ENCODE peak calls at places on chromosomes 2 and 18, in seven cellular contexts. M, A, Y, L, G, Q and I are unnamed samples.

GRCh38 chr18:62399781-62400308 is 74.7 kb downstream of the TNFRSF11A start:
- DNase-seq in M (no peak), A (no peak), Y (peak; percentile 81), L (no peak), G (no peak), Q (peak; percentile 57), I (no peak)

GRCh38 chr2:29817846-29818680 is 103.3 kb downstream of the ALK start:
- DNase-seq in M (no peak), A (no peak), Y (no peak), L (no peak), G (no peak), Q (no peak), I (no peak)

GRCh38 chr18:61203151-61203550 is 130.1 kb upstream of the CDH20 start:
- DNase-seq in M (no peak), A (peak; percentile 36), Y (no peak), L (no peak), G (no peak), Q (no peak), I (no peak)

GRCh38 chr2:8535821-8536685 is 145.8 kb upstream of the ID2 start:
- DNase-seq in M (peak; percentile 79), A (no peak), Y (no peak), L (no peak), G (no peak), Q (no peak), I (no peak)

GRCh38 chr2:28283861-28284260 is 108.8 kb upstream of the FOSL2 start:
- DNase-seq in M (no peak), A (no peak), Y (no peak), L (no peak), G (no peak), Q (no peak), I (no peak)

GRCh38 chr2:113842919-113843736 is 46.8 kb upstream of the ACTR3 start:
- DNase-seq in M (no peak), A (no peak), Y (no peak), L (no peak), G (peak; percentile 10), Q (no peak), I (peak; percentile 60)

GRCh38 chr2:177676636-177677035 is 284.1 kb downstream of the AGPS start:
- DNase-seq in M (no peak), A (no peak), Y (no peak), L (no peak), G (no peak), Q (no peak), I (no peak)

GRCh38 chr2:85799215-85799956 is 45.6 kb downstream of the ATOH8 start:
- DNase-seq in M (peak; percentile 60), A (no peak), Y (peak; percentile 30), L (no peak), G (no peak), Q (no peak), I (no peak)

GRCh38 chr2:227453810-227454209 is 18.1 kb upstream of the AGFG1 start:
- DNase-seq in M (no peak), A (no peak), Y (no peak), L (no peak), G (no peak), Q (no peak), I (no peak)

GRCh38 chr2:133526468-133526769 is 41.8 kb downstream of the NCKAP5 start:
- DNase-seq in M (no peak), A (no peak), Y (no peak), L (no peak), G (no peak), Q (no peak), I (no peak)

GRCh38 chr2:42572297-42573081 is 4.1 kb downstream of the MTA3 start:
- DNase-seq in M (no peak), A (no peak), Y (peak; percentile 10), L (no peak), G (no peak), Q (no peak), I (no peak)

GRCh38 chr18:58989184-58989759 is 124.6 kb downstream of the ZNF532 start:
- DNase-seq in M (no peak), A (no peak), Y (no peak), L (no peak), G (no peak), Q (no peak), I (no peak)

GRCh38 chr2:64932327-64933216 is 56.6 kb upstream of the SLC1A4 start:
- DNase-seq in M (no peak), A (no peak), Y (no peak), L (no peak), G (no peak), Q (no peak), I (no peak)

GRCh38 chr2:9292426-9292825 is 85.8 kb downstream of the ASAP2 start:
- DNase-seq in M (no peak), A (no peak), Y (no peak), L (no peak), G (no peak), Q (no peak), I (no peak)

GRCh38 chr2:62362561-62362960 is 143.4 kb downstream of the TMEM17 start:
- DNase-seq in M (no peak), A (no peak), Y (peak; percentile 77), L (no peak), G (no peak), Q (no peak), I (no peak)

GRCh38 chr18:56598422-56598821 is 40.0 kb downstream of the TXNL1 start:
- DNase-seq in M (no peak), A (no peak), Y (no peak), L (no peak), G (no peak), Q (peak; percentile 5), I (no peak)

GRCh38 chr2:63837036-63837594 is 4.6 kb upstream of the UGP2 start:
- DNase-seq in M (no peak), A (no peak), Y (no peak), L (no peak), G (no peak), Q (no peak), I (no peak)

GRCh38 chr2:109171444-109172334 is 42.7 kb downstream of the SH3RF3 start:
- DNase-seq in M (no peak), A (peak; percentile 98), Y (no peak), L (peak; percentile 44), G (peak; percentile 94), Q (no peak), I (peak; percentile 98)

GRCh38 chr2:231800493-231801091 is 14.3 kb downstream of the COPS7B start:
- DNase-seq in M (no peak), A (peak; percentile 40), Y (peak; percentile 84), L (peak; percentile 79), G (no peak), Q (peak; percentile 58), I (no peak)

DNA sequence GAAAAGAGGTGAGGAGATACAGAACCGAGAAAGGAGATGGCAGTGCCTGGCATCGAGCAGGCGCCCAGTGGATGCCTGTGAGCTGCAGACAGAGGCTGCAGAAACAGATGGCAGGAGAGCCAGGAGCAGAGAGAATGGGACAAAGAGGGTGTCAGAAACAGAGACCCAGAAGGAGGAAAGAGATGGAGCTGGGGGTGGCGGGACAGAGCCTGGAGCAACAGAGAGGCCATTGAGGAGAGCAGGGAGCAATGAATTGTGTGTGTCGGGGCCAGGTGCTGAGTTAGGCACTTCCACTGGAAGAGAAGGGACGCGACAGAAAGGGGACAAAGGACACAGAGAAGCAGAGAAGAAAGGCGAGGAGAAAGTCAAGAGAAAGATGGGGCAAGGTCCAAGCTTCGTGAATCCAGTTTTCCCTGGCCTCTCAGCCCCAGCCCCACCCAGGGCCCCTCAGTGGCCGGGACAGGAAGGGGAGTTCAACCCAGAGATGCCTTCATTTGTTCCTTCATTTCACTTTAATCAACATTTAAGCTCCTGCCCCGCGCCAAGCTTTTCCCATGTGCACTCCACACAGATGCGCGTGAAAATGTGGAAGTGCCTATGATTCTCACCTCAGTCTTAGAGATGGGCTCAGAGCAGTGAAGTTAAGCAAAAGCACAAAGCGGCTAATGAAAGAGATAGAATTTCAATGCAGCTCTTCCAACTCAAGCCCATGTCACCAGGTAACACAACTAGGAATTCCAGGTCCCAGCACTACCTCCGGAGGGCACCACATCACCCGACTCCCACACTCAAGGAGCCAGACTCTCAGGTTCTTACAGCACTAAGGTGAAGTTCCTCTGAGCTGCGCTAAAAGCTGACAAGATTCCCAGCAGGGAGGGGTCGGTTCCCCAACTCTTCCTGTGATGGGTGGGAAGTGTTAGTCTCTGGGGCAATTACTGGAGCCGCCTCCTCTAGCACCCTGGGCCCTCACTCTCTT is 55.2 kb downstream of the TNS1 start:
- DNase-seq in M (peak; percentile 47), A (no peak), Y (peak; percentile 87), L (peak; percentile 6), G (no peak), Q (no peak), I (no peak)
- TF ChIP-seq CTCF in M (no peak), A (no peak), Y (peak; percentile 68), L (no peak), G (no peak), Q (peak; percentile 19), I (no peak)

GRCh38 chr2:102707796-102708713 is 53.8 kb upstream of the TMEM182 start:
- DNase-seq in M (no peak), A (no peak), Y (peak; percentile 49), L (no peak), G (no peak), Q (no peak), I (no peak)
- TF ChIP-seq CTCF in M (no peak), A (no peak), Y (no peak), L (no peak), G (no peak), Q (no peak), I (no peak)

DNA sequence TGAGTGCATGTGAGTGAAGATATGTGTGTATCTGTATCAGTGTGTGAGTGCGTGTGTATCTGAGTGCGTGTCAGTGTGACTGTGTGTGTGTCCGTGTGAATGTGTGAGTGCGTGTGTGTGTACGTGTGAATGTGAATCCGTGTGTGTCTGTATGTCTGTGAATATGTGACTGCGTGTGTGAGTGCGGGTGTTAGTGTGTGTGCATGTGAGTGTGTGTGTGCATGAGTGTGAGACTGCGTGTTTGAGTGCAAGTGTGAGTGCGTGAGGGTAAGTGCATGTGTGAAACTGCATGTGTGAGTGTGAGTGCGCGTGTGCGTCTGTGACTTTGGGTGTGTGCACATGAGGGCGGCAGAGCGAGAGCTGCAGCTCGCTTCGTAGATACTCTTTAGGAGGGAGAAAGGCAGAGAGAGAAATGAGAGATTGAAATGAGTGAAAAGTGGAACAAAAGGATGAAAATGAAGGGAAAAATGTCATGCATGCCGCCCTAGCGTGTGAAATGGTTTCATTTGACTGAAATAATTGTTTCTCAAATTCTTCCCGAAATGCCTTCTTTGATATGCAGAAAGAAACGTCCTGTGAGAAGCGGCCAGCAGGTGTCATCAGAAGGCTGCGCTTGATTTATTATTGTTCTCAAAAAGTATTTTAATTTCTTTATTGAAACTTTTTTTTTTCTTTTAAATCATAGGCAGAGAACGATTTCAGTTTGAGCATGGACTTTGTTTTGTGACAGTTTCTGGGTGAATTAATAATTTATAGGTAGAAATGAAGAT is 25.6 kb downstream of the ZNF407 start:
- DNase-seq in M (no peak), A (no peak), Y (peak; percentile 63), L (no peak), G (no peak), Q (peak; percentile 27), I (no peak)
- TF ChIP-seq CTCF in M (peak; percentile 50), A (peak; percentile 46), Y (peak; percentile 78), L (no peak), G (peak; percentile 15), Q (peak; percentile 66), I (peak; percentile 37)

DNA sequence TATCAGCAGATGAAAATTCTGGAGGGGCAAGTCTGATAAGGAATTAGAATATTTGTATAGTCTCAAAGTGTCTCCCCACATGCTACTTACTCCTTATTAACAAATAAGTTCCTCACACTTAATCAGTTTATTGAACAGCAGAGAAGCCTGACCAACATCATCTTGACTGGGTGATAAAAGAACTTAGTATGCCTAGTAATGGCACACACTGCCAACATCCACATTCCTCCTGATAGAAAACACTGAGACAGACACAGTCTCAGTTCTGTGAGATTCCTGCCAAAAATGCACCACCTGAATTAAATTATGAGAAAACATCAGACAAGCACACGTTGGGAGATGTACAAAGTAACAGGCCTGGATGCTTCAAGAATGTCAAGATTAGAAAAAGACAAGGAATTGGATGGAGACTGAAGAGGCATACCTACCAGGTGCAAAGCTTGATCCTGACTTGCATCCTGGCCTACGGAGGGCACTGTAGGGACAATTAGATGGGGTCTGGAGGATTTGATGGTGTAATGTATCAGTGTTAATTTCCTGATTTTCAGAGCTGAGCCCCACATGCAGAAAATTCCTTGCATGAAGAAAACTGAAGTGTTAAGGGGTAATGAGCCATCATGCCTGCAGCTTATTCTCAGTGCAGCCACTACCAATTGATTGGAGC is 200.4 kb upstream of the SH3BP4 start:
- DNase-seq in M (no peak), A (no peak), Y (no peak), L (no peak), G (no peak), Q (no peak), I (no peak)
- TF ChIP-seq CTCF in M (no peak), A (no peak), Y (peak; percentile 51), L (no peak), G (no peak), Q (peak; percentile 27), I (no peak)